ENCODE peak calls at places on chromosomes 4 and X, in six cellular contexts. A, W, Y, I, H and U are unnamed samples.

GRCh38 chr4:128776794-128777216 is 32.7 kb upstream of the JADE1 start:
- DNase-seq in A (no peak), W (peak), Y (peak), I (no peak), H (no peak), U (no peak)

GRCh38 chr4:89337678-89338077 is 30.1 kb upstream of the GPRIN3 start:
- DNase-seq in A (no peak), W (no peak), Y (no peak), I (no peak), H (no peak), U (no peak)

GRCh38 chr4:20044936-20045335 is 206.8 kb upstream of the SLIT2 start:
- DNase-seq in A (peak), W (no peak), Y (no peak), I (no peak), H (no peak), U (no peak)

GRCh38 chr4:148787831-148788477 is 345.7 kb upstream of the NR3C2 start:
- DNase-seq in A (no peak), W (no peak), Y (peak), I (no peak), H (no peak), U (no peak)

GRCh38 chrX:49930046-49930445 is 7.7 kb downstream of the CLCN5 start:
- DNase-seq in A (no peak), W (no peak), Y (no peak), I (no peak), H (no peak), U (no peak)

GRCh38 chr4:47835489-47835888 is 2.4 kb downstream of the CORIN start:
- DNase-seq in A (no peak), W (no peak), Y (no peak), I (no peak), H (no peak), U (no peak)

GRCh38 chr4:168845897-168846296 is 164.2 kb downstream of the CBR4 start:
- DNase-seq in A (no peak), W (no peak), Y (no peak), I (no peak), H (no peak), U (no peak)

GRCh38 chr4:157045507-157046127 is 30.3 kb upstream of the GLRB start:
- DNase-seq in A (peak), W (no peak), Y (peak), I (no peak), H (peak), U (peak)

GRCh38 chr4:84887824-84888223 is 78.7 kb downstream of the WDFY3 start:
- DNase-seq in A (no peak), W (no peak), Y (no peak), I (no peak), H (no peak), U (peak)

GRCh38 chr4:122928930-122929329 is 6.5 kb upstream of the NUDT6 start:
- DNase-seq in A (no peak), W (no peak), Y (no peak), I (no peak), H (no peak), U (no peak)

GRCh38 chr4:59161249-59161648 is 2038.9 kb upstream of the ADGRL3 start:
- DNase-seq in A (no peak), W (no peak), Y (no peak), I (no peak), H (no peak), U (no peak)

GRCh38 chr4:168734703-168735688 is 238.1 kb downstream of the PALLD start:
- DNase-seq in A (no peak), W (no peak), Y (no peak), I (no peak), H (no peak), U (no peak)

GRCh38 chr4:122003335-122003734 is 51.5 kb upstream of the TRPC3 start:
- DNase-seq in A (peak), W (no peak), Y (peak), I (peak), H (peak), U (peak)